ENCODE peak calls at places on chromosome 7, in nine cellular contexts. M, C, H, B, F, V, K, Q and P are unnamed samples.

GRCh38 chr7:44415047-44415446 is 75.4 kb downstream of the NUDCD3 start:
- DNase-seq in C (no peak), Q (no peak), B (no peak), H (peak), F (no peak), V (no peak), M (peak), K (no peak), P (no peak)

GRCh38 chr7:104969183-104969582 is 44.8 kb upstream of the KMT2E start:
- DNase-seq in M (no peak), B (no peak), H (no peak), C (no peak), K (no peak), Q (no peak), F (no peak), V (no peak), P (no peak)

GRCh38 chr7:156515911-156516790 is 124.4 kb upstream of the RNF32 start:
- DNase-seq in H (no peak), C (no peak), Q (no peak), F (no peak), K (no peak), M (no peak), B (no peak), V (no peak), P (no peak)

GRCh38 chr7:4931932-4932331 is 27.1 kb downstream of the MMD2 start:
- DNase-seq in B (peak), M (peak), H (no peak), K (no peak), Q (peak), V (no peak), C (no peak), F (no peak), P (no peak)

GRCh38 chr7:141156446-141156845 is 82.6 kb downstream of the TMEM178B start:
- DNase-seq in Q (no peak), F (no peak), H (no peak), V (no peak), B (no peak), K (no peak), M (no peak), C (no peak), P (no peak)

GRCh38 chr7:148395292-148395691 is 195.3 kb upstream of the C7orf33 start:
- DNase-seq in V (no peak), Q (no peak), C (no peak), H (no peak), M (no peak), F (no peak), K (no peak), B (no peak), P (no peak)

GRCh38 chr7:28686418-28686800 is 271.7 kb downstream of the TRIL start:
- DNase-seq in C (no peak), K (no peak), Q (no peak), B (no peak), H (peak), V (no peak), F (no peak), M (peak), P (peak)

GRCh38 chr7:90347759-90348158 is 1.2 kb downstream of the GTPBP10 start:
- DNase-seq in V (no peak), B (no peak), F (no peak), Q (no peak), M (no peak), K (no peak), C (no peak), H (no peak), P (no peak)

GRCh38 chr7:30445770-30446169 is 32.8 kb downstream of the NOD1 start:
- DNase-seq in K (peak), H (peak), M (no peak), V (no peak), F (peak), B (peak), C (peak), Q (no peak), P (no peak)

GRCh38 chr7:150961510-150962284 is 16.4 kb downstream of the KCNH2 start:
- DNase-seq in F (no peak), K (no peak), H (no peak), Q (no peak), V (no peak), M (no peak), C (no peak), B (no peak), P (no peak)

GRCh38 chr7:94223375-94224084 is 171.2 kb upstream of the COL1A2 start:
- DNase-seq in K (no peak), H (peak), M (peak), C (no peak), V (no peak), F (no peak), B (no peak), Q (no peak), P (peak)

GRCh38 chr7:126790763-126791162 is 462.0 kb downstream of the GRM8 start:
- DNase-seq in C (no peak), V (no peak), B (no peak), M (peak), H (no peak), K (no peak), F (no peak), Q (no peak), P (no peak)

GRCh38 chr7:133941496-133941895 is 185.6 kb upstream of the LRGUK start:
- DNase-seq in B (no peak), F (no peak), C (no peak), Q (no peak), M (peak), H (no peak), K (no peak), V (peak), P (no peak)

GRCh38 chr7:73978681-73979563 is 49.1 kb upstream of the ELN start:
- DNase-seq in Q (no peak), B (peak), K (peak), H (peak), F (no peak), C (peak), V (no peak), M (peak), P (no peak)

GRCh38 chr7:86745019-86745745 is 101.5 kb downstream of the GRM3 start:
- DNase-seq in V (no peak), H (no peak), F (no peak), M (no peak), C (no peak), B (peak), Q (no peak), K (no peak), P (no peak)

GRCh38 chr7:138459300-138460175 is 521 bp upstream of the TRIM24 start:
- DNase-seq in M (peak), H (peak), C (peak), F (peak), Q (peak), V (peak), B (peak), K (no peak), P (peak)

GRCh38 chr7:66824041-66824440 is 83.5 kb downstream of the RABGEF1 start:
- DNase-seq in Q (no peak), H (no peak), F (no peak), M (no peak), K (peak), V (no peak), B (no peak), C (peak), P (no peak)

GRCh38 chr7:138663741-138664710 is 37.1 kb downstream of the SVOPL start:
- DNase-seq in M (no peak), B (no peak), K (no peak), C (no peak), Q (no peak), H (peak), V (no peak), F (no peak), P (no peak)

GRCh38 chr7:27101188-27101905 is 1.1 kb downstream of the HOXA2 start:
- DNase-seq in H (no peak), K (no peak), V (no peak), F (no peak), Q (no peak), C (no peak), B (no peak), M (no peak), P (no peak)

GRCh38 chr7:74527842-74528241 is 74.1 kb downstream of the GTF2IRD1 start:
- DNase-seq in C (no peak), H (peak), F (no peak), Q (no peak), M (no peak), B (peak), V (no peak), K (no peak), P (no peak)

GRCh38 chr7:16318989-16319915 is 102.1 kb downstream of the CRPPA start:
- DNase-seq in Q (no peak), C (no peak), M (peak), B (no peak), V (no peak), K (no peak), F (no peak), H (peak), P (peak)

GRCh38 chr7:45003789-45004188 is 3.8 kb downstream of the CCM2 start:
- DNase-seq in K (no peak), M (no peak), C (no peak), V (no peak), H (no peak), Q (no peak), F (no peak), B (no peak), P (no peak)

GRCh38 chr7:43686991-43687390 is 42.3 kb downstream of the COA1 start:
- DNase-seq in Q (no peak), F (no peak), B (no peak), H (no peak), V (no peak), C (no peak), K (no peak), M (no peak), P (no peak)

GRCh38 chr7:134327896-134328295 is 11.2 kb upstream of the SLC35B4 start:
- DNase-seq in C (no peak), B (no peak), F (peak), Q (no peak), K (no peak), M (peak), V (no peak), H (peak), P (peak)

GRCh38 chr7:158024881-158025280 is 562.7 kb downstream of the PTPRN2 start:
- DNase-seq in B (peak), C (no peak), M (no peak), H (no peak), Q (no peak), K (no peak), V (no peak), F (no peak), P (no peak)

GRCh38 chr7:54961391-54961790 is 57.4 kb upstream of the EGFR start:
- DNase-seq in B (no peak), C (no peak), K (no peak), H (peak), V (no peak), Q (no peak), F (no peak), M (no peak), P (no peak)

GRCh38 chr7:330554-331230 is 40.7 kb downstream of the FOXL3 start:
- DNase-seq in K (no peak), H (no peak), V (no peak), F (no peak), Q (no peak), M (no peak), C (peak), B (no peak), P (no peak)

GRCh38 chr7:138125119-138125518 is 48.9 kb downstream of the AKR1D1 start:
- DNase-seq in B (no peak), K (no peak), F (no peak), Q (no peak), V (no peak), C (no peak), M (peak), H (peak), P (no peak)

GRCh38 chr7:92489634-92490033 is 11.9 kb upstream of the ERVW-1 start:
- DNase-seq in C (no peak), H (no peak), F (no peak), K (no peak), Q (no peak), V (peak), B (no peak), M (no peak), P (no peak)

GRCh38 chr7:29839302-29839701 is 33.0 kb downstream of the WIPF3 start:
- DNase-seq in V (peak), B (no peak), Q (no peak), K (no peak), C (peak), F (no peak), M (peak), H (peak), P (peak)

GRCh38 chr7:71419546-71420337 is 287.8 kb downstream of the GALNT17 start:
- DNase-seq in Q (no peak), K (no peak), V (no peak), C (no peak), M (no peak), F (no peak), B (no peak), H (no peak), P (no peak)

GRCh38 chr7:140080919-140081318 is 18.2 kb upstream of the PARP12 start:
- DNase-seq in M (no peak), Q (no peak), K (no peak), C (no peak), V (no peak), F (no peak), H (no peak), B (no peak), P (no peak)